ENCODE peak calls at places on chromosomes 7 and 10, in nine cellular contexts. Z is osteoblast; E is cardiac fibroblast; A is dorsolateral prefrontal cortex; M is gastrocnemius medialis; J is GM06990; O is fibroblast of lung; X is HCT116; Y is CD8-positive, alpha-beta T cell. G is an unnamed sample.

GRCh38 chr7:30451539-30452277 is 26.9 kb downstream of the NOD1 start:
- DNase-seq in Y (no peak), E (no peak), O (no peak), J (no peak), A (no peak), M (no peak), Z (no peak), X (no peak), G (no peak)

GRCh38 chr10:95333997-95334792 is 43.4 kb upstream of the PDLIM1 start:
- DNase-seq in Z (peak), A (no peak), O (peak), J (no peak), X (no peak), M (peak), E (peak), Y (no peak), G (peak)

GRCh38 chr10:31075434-31075833 is 43.8 kb upstream of the ZNF438 start:
- DNase-seq in A (no peak), O (peak), E (peak), X (no peak), Y (no peak), J (no peak), Z (no peak), M (no peak), G (no peak)

GRCh38 chr7:73515184-73515583 is 6.9 kb downstream of the BAZ1B start:
- DNase-seq in E (no peak), O (no peak), J (no peak), Z (no peak), X (no peak), A (no peak), Y (no peak), M (no peak), G (no peak)

GRCh38 chr7:152176797-152177196 is 151.3 kb downstream of the GALNT11 start:
- DNase-seq in J (peak), M (no peak), Y (no peak), A (no peak), X (no peak), E (no peak), O (no peak), Z (peak), G (no peak)

GRCh38 chr7:107029061-107029763 is 15.3 kb upstream of the PRKAR2B start:
- DNase-seq in E (peak), J (no peak), O (no peak), Y (no peak), A (no peak), X (no peak), Z (no peak), M (no peak), G (no peak)

GRCh38 chr10:100749309-100750217 is 4.2 kb downstream of the PAX2 start:
- DNase-seq in X (no peak), O (no peak), E (no peak), Y (no peak), Z (peak), M (no peak), J (no peak), A (no peak), G (no peak)

GRCh38 chr10:114682532-114682931 is 24.5 kb upstream of the ABLIM1 start:
- DNase-seq in J (no peak), X (no peak), Y (no peak), M (no peak), Z (no peak), A (no peak), O (no peak), E (no peak), G (no peak)

GRCh38 chr10:5416981-5417380 is 4.6 kb downstream of the NET1 start:
- DNase-seq in X (no peak), M (peak), J (no peak), Z (no peak), A (peak), Y (no peak), O (no peak), E (no peak), G (no peak)

GRCh38 chr10:37754538-37755323 is 102.7 kb downstream of the ZNF248 start:
- DNase-seq in O (no peak), A (no peak), Z (no peak), J (no peak), X (peak), Y (no peak), E (peak), M (no peak), G (no peak)

GRCh38 chr7:10940748-10941358 is 32.8 kb upstream of the PHF14 start:
- DNase-seq in M (no peak), O (no peak), X (no peak), A (no peak), E (no peak), Y (no peak), J (no peak), Z (no peak), G (no peak)

GRCh38 chr10:103793920-103794883 is 61.2 kb downstream of the SH3PXD2A start:
- DNase-seq in E (no peak), Z (no peak), O (no peak), X (no peak), M (no peak), Y (no peak), J (no peak), A (no peak), G (peak)

GRCh38 chr7:73715648-73716317 is 3.7 kb downstream of the STX1A start:
- DNase-seq in Z (peak), E (peak), J (no peak), A (no peak), M (no peak), X (peak), Y (no peak), O (peak), G (no peak)

GRCh38 chr10:132142396-132143161 is 44.2 kb upstream of the DPYSL4 start:
- DNase-seq in O (no peak), M (no peak), X (no peak), Z (peak), A (peak), E (peak), Y (no peak), J (peak), G (peak)

GRCh38 chr7:117020605-117021002 is 67.3 kb downstream of the ST7 start:
- DNase-seq in Y (no peak), E (no peak), X (no peak), Z (no peak), J (no peak), A (no peak), O (no peak), M (no peak), G (no peak)

GRCh38 chr10:110534571-110534970 is 32.9 kb upstream of the SMC3 start:
- DNase-seq in M (no peak), O (no peak), Z (peak), J (no peak), E (no peak), X (no peak), Y (no peak), A (no peak), G (no peak)

GRCh38 chr7:835491-836401 is 3.5 kb downstream of the SUN1 start:
- DNase-seq in J (no peak), A (peak), E (no peak), X (no peak), Z (peak), O (no peak), M (no peak), Y (no peak), G (no peak)

GRCh38 chr10:103637855-103638561 is 144.5 kb downstream of the NEURL1 start:
- DNase-seq in A (peak), Y (no peak), Z (peak), E (peak), M (peak), X (no peak), J (no peak), O (peak), G (peak)

GRCh38 chr10:80500572-80501380 is 36.9 kb upstream of the SH2D4B start:
- DNase-seq in O (no peak), Y (no peak), M (peak), Z (peak), J (peak), X (no peak), A (no peak), E (peak), G (no peak)

GRCh38 chr7:142891490-142892082 is 6.0 kb upstream of the TRPV6 start:
- DNase-seq in Z (no peak), J (no peak), E (no peak), Y (no peak), M (no peak), O (no peak), A (no peak), X (no peak), G (no peak)

GRCh38 chr7:105003275-105003674 is 10.7 kb upstream of the KMT2E start:
- DNase-seq in Z (peak), O (peak), Y (no peak), J (no peak), X (no peak), E (peak), M (peak), A (no peak), G (peak)

GRCh38 chr7:45181991-45182855 is 24.6 kb downstream of the RAMP3 start:
- DNase-seq in X (no peak), A (no peak), M (no peak), Y (no peak), E (no peak), O (no peak), Z (peak), J (no peak), G (peak)

GRCh38 chr7:29565982-29566746 is 2.5 kb downstream of the PRR15 start:
- DNase-seq in E (peak), M (no peak), J (no peak), Z (peak), Y (no peak), A (no peak), O (no peak), X (no peak), G (peak)

GRCh38 chr7:10237306-10237705 is 736.4 kb upstream of the PHF14 start:
- DNase-seq in Y (no peak), A (no peak), Z (no peak), O (peak), J (no peak), X (peak), M (no peak), E (peak), G (no peak)

GRCh38 chr7:31029251-31029650 is 22.9 kb upstream of the ADCYAP1R1 start:
- DNase-seq in O (no peak), J (no peak), Y (no peak), A (no peak), E (no peak), Z (peak), M (no peak), X (no peak), G (no peak)

GRCh38 chr7:99398891-99399445 is 9.4 kb downstream of the PDAP1 start:
- DNase-seq in Y (no peak), O (no peak), J (no peak), E (no peak), Z (peak), X (no peak), M (no peak), A (no peak), G (no peak)

GRCh38 chr10:131546086-131546810 is 234.7 kb upstream of the TCERG1L start:
- DNase-seq in M (no peak), Z (no peak), E (no peak), A (no peak), J (no peak), X (peak), O (no peak), Y (no peak), G (no peak)

GRCh38 chr7:129144834-129145668 is 544 bp downstream of the TSPAN33 start:
- DNase-seq in J (peak), Y (no peak), M (no peak), O (no peak), Z (no peak), X (no peak), A (peak), E (no peak), G (no peak)

GRCh38 chr7:133070562-133070961 is 11.3 kb downstream of the CHCHD3 start:
- DNase-seq in X (no peak), Z (peak), Y (no peak), O (peak), A (no peak), M (no peak), E (no peak), J (no peak), G (no peak)

GRCh38 chr10:111511751-111512150 is 434.9 kb downstream of the ADRA2A start:
- DNase-seq in O (no peak), Z (no peak), X (no peak), J (no peak), A (no peak), M (no peak), E (no peak), Y (no peak), G (no peak)

GRCh38 chr7:1533569-1534329 is 3.2 kb downstream of the MAFK start:
- DNase-seq in Z (peak), O (peak), A (no peak), J (peak), E (peak), M (peak), X (no peak), Y (no peak), G (peak)

GRCh38 chr10:127585519-127586023 is 36.5 kb downstream of the NPS start:
- DNase-seq in E (no peak), M (no peak), A (no peak), J (no peak), Z (no peak), O (no peak), Y (no peak), X (no peak), G (no peak)

GRCh38 chr7:80771523-80771922 is 133.1 kb downstream of the CD36 start:
- DNase-seq in O (no peak), M (no peak), Z (no peak), A (no peak), J (no peak), Y (no peak), X (no peak), E (peak), G (no peak)

GRCh38 chr7:28389504-28390385 is 22.6 kb upstream of the CREB5 start:
- DNase-seq in A (no peak), Y (no peak), E (peak), Z (no peak), X (peak), J (peak), M (no peak), O (peak), G (no peak)

GRCh38 chr7:93245525-93246432 is 13.6 kb downstream of the VPS50 start:
- DNase-seq in E (peak), M (no peak), J (peak), Y (no peak), X (no peak), O (peak), A (no peak), Z (no peak), G (no peak)
- TF ChIP-seq CTCF in E (peak), M (peak), J (peak), Y (peak), X (peak), O (peak), A (peak), Z (peak), G (peak)

GRCh38 chr10:26336979-26337378 is 101.2 kb upstream of the APBB1IP start:
- DNase-seq in O (no peak), A (no peak), M (no peak), E (no peak), J (no peak), X (no peak), Y (no peak), Z (no peak), G (no peak)

GRCh38 chr10:26331376-26331775 is 106.8 kb upstream of the APBB1IP start:
- DNase-seq in Z (no peak), E (no peak), Y (no peak), M (no peak), A (no peak), O (no peak), J (no peak), X (no peak), G (no peak)

GRCh38 chr10:26334232-26334931 is 103.8 kb upstream of the APBB1IP start:
- DNase-seq in A (no peak), J (no peak), X (no peak), Z (no peak), Y (no peak), M (no peak), O (no peak), E (no peak), G (no peak)

GRCh38 chr10:26334932-26335573 is 103.1 kb upstream of the APBB1IP start:
- DNase-seq in M (no peak), J (peak), Y (peak), X (peak), Z (peak), E (peak), O (peak), A (no peak), G (peak)

GRCh38 chr10:26335574-26336093 is 102.5 kb upstream of the APBB1IP start:
- DNase-seq in E (no peak), Y (no peak), M (no peak), X (no peak), J (peak), Z (no peak), A (no peak), O (no peak), G (no peak)
- H3K4me3 ChIP-seq in E (no peak), Y (peak), M (no peak), X (peak), J (peak), Z (peak), A (peak), O (no peak), G (no peak)

DNA sequence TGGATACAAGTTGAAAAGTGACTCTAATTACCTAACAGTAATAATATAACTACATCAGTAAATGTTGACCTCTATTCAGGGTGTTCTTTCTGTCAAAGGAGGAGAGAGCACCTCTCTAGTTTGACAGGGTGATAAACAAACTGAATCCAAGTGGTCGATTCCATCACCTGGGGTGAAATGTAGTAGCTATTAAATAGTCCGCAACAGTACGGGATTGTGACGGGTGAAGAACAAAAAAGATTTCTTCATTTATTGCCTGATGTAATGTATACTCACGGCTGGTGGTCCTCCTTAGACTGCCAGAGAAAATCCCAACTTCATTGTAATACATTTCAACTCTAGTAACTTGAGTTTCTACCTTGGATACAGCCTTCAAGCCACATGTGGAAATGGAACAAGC is 292.5 kb upstream of the CELF2 start:
- DNase-seq in Z (no peak), Y (no peak), X (no peak), A (no peak), E (no peak), O (no peak), J (no peak), M (no peak), G (no peak)
- TF ChIP-seq CTCF in Z (no peak), Y (no peak), X (no peak), A (no peak), E (no peak), O (no peak), J (no peak), M (no peak), G (no peak)

GRCh38 chr7:5296627-5297226 is 14.0 kb downstream of the SLC29A4 start:
- DNase-seq in J (peak), X (no peak), Z (no peak), A (no peak), E (no peak), M (no peak), O (no peak), Y (peak), G (no peak)

GRCh38 chr7:5294169-5294987 is 11.6 kb downstream of the SLC29A4 start:
- DNase-seq in J (no peak), E (no peak), Y (no peak), Z (peak), X (no peak), A (no peak), O (no peak), M (no peak), G (no peak)

GRCh38 chr7:5296015-5296621 is 13.4 kb downstream of the SLC29A4 start:
- DNase-seq in E (no peak), X (no peak), O (no peak), J (no peak), M (no peak), Y (no peak), A (no peak), Z (no peak), G (no peak)

GRCh38 chr7:5291301-5291700 is 8.6 kb downstream of the SLC29A4 start:
- DNase-seq in Z (peak), O (no peak), J (no peak), Y (no peak), E (no peak), X (no peak), M (no peak), A (no peak), G (no peak)

GRCh38 chr7:5295039-5296014 is 12.6 kb downstream of the SLC29A4 start:
- DNase-seq in X (no peak), E (no peak), O (no peak), M (no peak), A (no peak), J (no peak), Y (no peak), Z (peak), G (no peak)
- H3K4me3 ChIP-seq in X (no peak), E (no peak), O (no peak), M (no peak), A (no peak), J (no peak), Y (no peak), Z (no peak), G (no peak)

DNA sequence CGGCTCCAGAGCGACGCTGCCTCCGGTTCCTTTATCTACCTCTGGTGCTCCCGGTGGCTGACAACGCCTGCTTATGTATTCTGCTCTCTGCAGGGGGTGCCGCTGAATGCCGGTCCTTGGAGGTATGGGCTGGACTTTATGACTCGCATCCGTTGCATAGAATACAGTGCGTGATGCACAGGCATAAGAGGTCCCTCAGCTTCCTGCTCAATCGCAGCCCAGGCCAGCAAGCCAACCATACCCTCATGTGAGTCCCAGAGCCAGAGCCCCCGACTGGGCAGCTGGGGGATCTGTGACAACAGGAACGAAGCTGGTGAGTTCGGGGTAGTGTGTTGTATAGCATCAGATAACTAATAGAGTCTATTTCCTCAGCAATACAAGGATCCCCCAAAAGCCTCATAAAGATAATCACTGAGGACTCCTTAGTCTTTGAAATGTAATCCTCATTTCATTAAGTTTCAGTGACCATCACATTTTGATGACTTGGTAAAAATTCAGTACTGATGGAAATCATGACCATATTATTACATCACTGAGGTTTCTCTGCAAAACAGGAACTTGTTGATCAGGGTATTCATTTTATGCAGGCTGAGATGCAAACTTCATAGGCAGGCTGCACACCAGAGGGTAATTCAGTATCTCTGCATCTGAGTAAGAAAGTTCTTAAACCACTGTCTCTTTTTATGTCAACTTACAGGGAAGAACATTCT is 607.8 kb downstream of the PTPRN2 start:
- DNase-seq in Z (peak), O (no peak), J (no peak), M (no peak), Y (no peak), A (no peak), X (no peak), E (no peak), G (no peak)
- TF ChIP-seq CTCF in Z (no peak), O (no peak), J (no peak), M (no peak), Y (no peak), A (no peak), X (no peak), E (no peak), G (no peak)

DNA sequence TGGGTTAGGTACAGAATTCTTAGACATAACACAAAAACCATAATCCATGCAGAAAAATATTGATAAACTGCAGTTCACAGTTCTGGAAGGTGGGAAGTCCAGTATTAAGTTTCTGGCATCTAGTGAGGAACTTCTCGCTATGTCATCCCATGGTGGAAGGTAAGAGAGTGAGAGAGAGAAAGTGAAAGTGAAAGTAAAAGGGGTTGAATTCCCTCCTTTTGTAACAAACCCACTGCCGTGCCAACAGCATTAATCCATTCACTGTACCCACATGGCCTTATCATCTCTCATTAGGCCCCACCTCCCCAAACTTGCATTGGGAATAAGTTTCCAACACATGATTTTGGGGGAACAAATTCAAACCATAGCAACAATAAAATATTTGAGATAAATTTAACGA is 17.1 kb downstream of the ZNF485 start:
- DNase-seq in Z (no peak), M (no peak), O (peak), J (no peak), E (peak), Y (no peak), X (no peak), A (no peak), G (no peak)
- H3K4me3 ChIP-seq in Z (peak), M (peak), O (peak), J (no peak), E (peak), Y (peak), X (no peak), A (peak), G (peak)

DNA sequence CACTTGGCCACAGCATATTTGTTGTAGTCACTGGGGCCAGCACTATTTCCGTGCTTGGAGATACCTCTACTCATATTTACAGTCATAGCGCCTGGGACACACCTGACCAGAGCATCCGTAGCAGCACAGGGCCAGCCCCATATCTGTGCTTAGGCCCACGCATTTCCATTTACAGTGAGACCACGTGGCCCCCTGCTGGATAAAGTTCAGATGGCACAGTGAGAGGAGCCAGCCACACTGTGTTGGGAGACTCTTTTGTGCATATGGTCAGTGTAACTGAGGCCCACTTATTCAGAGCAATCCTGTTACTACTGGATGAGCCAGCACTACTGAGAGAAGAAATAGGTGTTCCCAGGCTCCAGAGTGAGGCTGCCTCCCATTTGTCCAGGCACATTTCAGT is 455.3 kb downstream of the REEP3 start:
- DNase-seq in Y (no peak), E (peak), J (no peak), X (peak), A (peak), Z (peak), M (no peak), O (peak), G (no peak)
- TF ChIP-seq CTCF in Y (peak), E (peak), J (peak), X (peak), A (peak), Z (peak), M (no peak), O (peak), G (no peak)